ENCODE peak calls at places on chromosome 16, in nine cellular contexts. One of them, this sample, is unnamed.

GRCh38 chr16:86984975-86985655 is 332.1 kb downstream of the C16orf95 start:
- DNase-seq in lung: no peak
- DNase-seq in A549: no peak
- DNase-seq in HFFc6: no peak
- DNase-seq in T-helper 1 cell: no peak
- DNase-seq in fibroblast of the conjunctiva: no peak
- DNase-seq in AG10803: peak; percentile 31
- DNase-seq in ovary: no peak
- DNase-seq in H7: peak; percentile 78
- DNase-seq in this sample: no peak

GRCh38 chr16:78122774-78123315 is 23.4 kb downstream of the WWOX start:
- DNase-seq in lung: no peak
- DNase-seq in A549: peak; percentile 46
- DNase-seq in HFFc6: peak; percentile 60
- DNase-seq in T-helper 1 cell: peak; percentile 41
- DNase-seq in fibroblast of the conjunctiva: peak; percentile 32
- DNase-seq in AG10803: peak; percentile 54
- DNase-seq in ovary: no peak
- DNase-seq in H7: peak; percentile 48
- DNase-seq in this sample: no peak

GRCh38 chr16:13829712-13830304 is 90.1 kb upstream of the ERCC4 start:
- DNase-seq in lung: no peak
- DNase-seq in A549: no peak
- DNase-seq in HFFc6: no peak
- DNase-seq in T-helper 1 cell: no peak
- DNase-seq in fibroblast of the conjunctiva: no peak
- DNase-seq in AG10803: no peak
- DNase-seq in ovary: no peak
- DNase-seq in H7: no peak
- DNase-seq in this sample: no peak

GRCh38 chr16:31458835-31459721 is at the start of gene ARMC5:
- DNase-seq in lung: peak; percentile 96
- DNase-seq in A549: peak; percentile 99
- DNase-seq in HFFc6: peak; percentile 98
- DNase-seq in T-helper 1 cell: peak; percentile 99
- DNase-seq in fibroblast of the conjunctiva: peak; percentile 98
- DNase-seq in AG10803: peak; percentile 98
- DNase-seq in ovary: peak; percentile 98
- DNase-seq in H7: peak; percentile 93
- DNase-seq in this sample: peak; percentile 99

GRCh38 chr16:9713907-9714306 is 468.3 kb downstream of the GRIN2A start:
- DNase-seq in lung: no peak
- DNase-seq in A549: no peak
- DNase-seq in HFFc6: no peak
- DNase-seq in T-helper 1 cell: no peak
- DNase-seq in fibroblast of the conjunctiva: no peak
- DNase-seq in AG10803: no peak
- DNase-seq in ovary: no peak
- DNase-seq in H7: no peak
- DNase-seq in this sample: no peak

GRCh38 chr16:66480265-66481080 is 53.4 kb downstream of the BEAN1 start:
- DNase-seq in lung: no peak
- DNase-seq in A549: no peak
- DNase-seq in HFFc6: no peak
- DNase-seq in T-helper 1 cell: no peak
- DNase-seq in fibroblast of the conjunctiva: no peak
- DNase-seq in AG10803: no peak
- DNase-seq in ovary: no peak
- DNase-seq in H7: no peak
- DNase-seq in this sample: no peak

GRCh38 chr16:72844225-72844920 is 203.6 kb downstream of the ZFHX3 start:
- DNase-seq in lung: no peak
- DNase-seq in A549: no peak
- DNase-seq in HFFc6: no peak
- DNase-seq in T-helper 1 cell: peak; percentile 6
- DNase-seq in fibroblast of the conjunctiva: no peak
- DNase-seq in AG10803: no peak
- DNase-seq in ovary: no peak
- DNase-seq in H7: no peak
- DNase-seq in this sample: no peak

GRCh38 chr16:55703003-55704001 is 47.5 kb downstream of the SLC6A2 start:
- DNase-seq in lung: no peak
- DNase-seq in A549: peak; percentile 70
- DNase-seq in HFFc6: peak; percentile 56
- DNase-seq in T-helper 1 cell: peak; percentile 14
- DNase-seq in fibroblast of the conjunctiva: peak; percentile 63
- DNase-seq in AG10803: peak; percentile 76
- DNase-seq in ovary: no peak
- DNase-seq in H7: peak; percentile 38
- DNase-seq in this sample: no peak

GRCh38 chr16:56246051-56246817 is 54.9 kb downstream of the GNAO1 start:
- DNase-seq in lung: no peak
- DNase-seq in A549: peak; percentile 54
- DNase-seq in HFFc6: peak; percentile 46
- DNase-seq in T-helper 1 cell: no peak
- DNase-seq in fibroblast of the conjunctiva: no peak
- DNase-seq in AG10803: peak; percentile 10
- DNase-seq in ovary: no peak
- DNase-seq in H7: peak; percentile 43
- DNase-seq in this sample: peak; percentile 67

GRCh38 chr16:522320-523096 is 5.0 kb upstream of the CAPN15 start:
- DNase-seq in lung: no peak
- DNase-seq in A549: no peak
- DNase-seq in HFFc6: no peak
- DNase-seq in T-helper 1 cell: no peak
- DNase-seq in fibroblast of the conjunctiva: no peak
- DNase-seq in AG10803: no peak
- DNase-seq in ovary: peak; percentile 44
- DNase-seq in H7: no peak
- DNase-seq in this sample: no peak

GRCh38 chr16:29806096-29806579 is at the start of gene MAZ:
- DNase-seq in lung: no peak
- DNase-seq in A549: peak; percentile 96
- DNase-seq in HFFc6: peak; percentile 85
- DNase-seq in T-helper 1 cell: no peak
- DNase-seq in fibroblast of the conjunctiva: no peak
- DNase-seq in AG10803: no peak
- DNase-seq in ovary: no peak
- DNase-seq in H7: no peak
- DNase-seq in this sample: no peak